ENCODE peak calls at places on chromosomes 3 and 15, in four cellular contexts. B is brain microvascular endothelial cell, D is lower lobe of right lung, P is fibroblast of lung. J is an unnamed sample.

GRCh38 chr15:90071220-90071807 is 31.0 kb downstream of the IDH2 start:
- DNase-seq in B (peak; percentile 84), D (peak; percentile 87), P (peak; percentile 89), J (peak; percentile 21)

GRCh38 chr15:43253431-43254403 is 13.0 kb downstream of the TGM5 start:
- DNase-seq in B (peak; percentile 36), D (no peak), P (peak; percentile 10), J (no peak)

GRCh38 chr3:50255251-50255615 is 13.7 kb upstream of the SEMA3B start:
- DNase-seq in B (no peak), D (no peak), P (no peak), J (no peak)

GRCh38 chr3:51355891-51356578 is 29.1 kb upstream of the MANF start:
- DNase-seq in B (no peak), D (no peak), P (no peak), J (no peak)

GRCh38 chr15:92928351-92928750 is 28.2 kb downstream of the CHD2 start:
- DNase-seq in B (no peak), D (no peak), P (no peak), J (no peak)

GRCh38 chr3:183106635-183107034 is 7.3 kb upstream of the MCCC1 start:
- DNase-seq in B (no peak), D (no peak), P (no peak), J (no peak)

GRCh38 chr15:89774492-89774891 is 1.6 kb upstream of the MESP2 start:
- DNase-seq in B (no peak), D (no peak), P (no peak), J (no peak)

GRCh38 chr3:2150576-2150975 is 51.9 kb downstream of the CNTN4 start:
- DNase-seq in B (no peak), D (no peak), P (no peak), J (no peak)

GRCh38 chr15:58227706-58228543 is 89.7 kb downstream of the AQP9 start:
- DNase-seq in B (peak; percentile 64), D (peak; percentile 81), P (peak; percentile 88), J (peak; percentile 31)

GRCh38 chr3:158368271-158368670 is 202.7 kb upstream of the MLF1 start:
- DNase-seq in B (no peak), D (no peak), P (no peak), J (no peak)

GRCh38 chr3:113285741-113286140 is 74.4 kb downstream of the BOC start:
- DNase-seq in B (no peak), D (no peak), P (no peak), J (no peak)

GRCh38 chr3:65955792-65956477 is 82.8 kb downstream of the MAGI1 start:
- DNase-seq in B (peak; percentile 81), D (no peak), P (peak; percentile 40), J (peak; percentile 47)

GRCh38 chr3:72818915-72819314 is 29.3 kb downstream of the SHQ1 start:
- DNase-seq in B (peak; percentile 75), D (no peak), P (peak; percentile 85), J (no peak)

GRCh38 chr3:124773351-124774304 is 43.4 kb downstream of the UMPS start:
- DNase-seq in B (no peak), D (no peak), P (no peak), J (no peak)

GRCh38 chr3:113211370-113212154 is at the start of gene BOC:
- DNase-seq in B (no peak), D (peak; percentile 47), P (peak; percentile 52), J (no peak)

GRCh38 chr15:74449643-74450205 is 11.2 kb downstream of the UBL7 start:
- DNase-seq in B (no peak), D (no peak), P (no peak), J (no peak)

GRCh38 chr15:39099524-39099923 is 481.4 kb upstream of the THBS1 start:
- DNase-seq in B (no peak), D (no peak), P (peak; percentile 9), J (no peak)

GRCh38 chr3:125694761-125695294 is 99.5 kb upstream of the OSBPL11 start:
- DNase-seq in B (no peak), D (no peak), P (no peak), J (no peak)

GRCh38 chr3:67017211-67017610 is 19.1 kb downstream of the KBTBD8 start:
- DNase-seq in B (no peak), D (no peak), P (peak; percentile 60), J (no peak)

GRCh38 chr3:69420781-69421520 is 35.1 kb upstream of the FRMD4B start:
- DNase-seq in B (no peak), D (no peak), P (peak; percentile 46), J (no peak)

GRCh38 chr3:180962530-180962929 is 27.0 kb downstream of the DNAJC19 start:
- DNase-seq in B (no peak), D (no peak), P (no peak), J (no peak)

GRCh38 chr15:25180606-25181289 is 226.0 kb downstream of the SNRPN start:
- DNase-seq in B (no peak), D (peak; percentile 9), P (no peak), J (no peak)

GRCh38 chr15:44882499-44882968 is 74.0 kb upstream of the TERB2 start:
- DNase-seq in B (no peak), D (no peak), P (no peak), J (no peak)

GRCh38 chr15:75107905-75108838 is 84.8 kb downstream of the PPCDC start:
- DNase-seq in B (peak; percentile 70), D (peak; percentile 54), P (peak; percentile 91), J (peak; percentile 63)

GRCh38 chr3:183555541-183556081 is at the start of gene KLHL6:
- DNase-seq in B (no peak), D (peak; percentile 70), P (no peak), J (no peak)

GRCh38 chr3:30198162-30198561 is 408.2 kb upstream of the TGFBR2 start:
- DNase-seq in B (no peak), D (no peak), P (no peak), J (no peak)

GRCh38 chr3:112199622-112200316 is 66.7 kb upstream of the GCSAM start:
- DNase-seq in B (peak; percentile 4), D (no peak), P (no peak), J (no peak)

GRCh38 chr3:108175352-108175751 is 46.9 kb downstream of the IFT57 start:
- DNase-seq in B (no peak), D (no peak), P (peak; percentile 16), J (no peak)

GRCh38 chr15:74062236-74062635 is 20.1 kb downstream of the GOLGA6A start:
- DNase-seq in B (no peak), D (no peak), P (no peak), J (no peak)

GRCh38 chr3:47042231-47042791 is 62.8 kb downstream of the NBEAL2 start:
- DNase-seq in B (no peak), D (no peak), P (no peak), J (no peak)

GRCh38 chr3:133114198-133114597 is 76.0 kb downstream of the TMEM108 start:
- DNase-seq in B (no peak), D (no peak), P (no peak), J (no peak)

GRCh38 chr3:125959317-125960065 is 9.5 kb upstream of the ROPN1B start:
- DNase-seq in B (no peak), D (peak; percentile 41), P (no peak), J (no peak)

GRCh38 chr3:168885028-168885427 is 778.5 kb downstream of the MECOM start:
- DNase-seq in B (peak; percentile 63), D (no peak), P (peak; percentile 11), J (no peak)

DNA sequence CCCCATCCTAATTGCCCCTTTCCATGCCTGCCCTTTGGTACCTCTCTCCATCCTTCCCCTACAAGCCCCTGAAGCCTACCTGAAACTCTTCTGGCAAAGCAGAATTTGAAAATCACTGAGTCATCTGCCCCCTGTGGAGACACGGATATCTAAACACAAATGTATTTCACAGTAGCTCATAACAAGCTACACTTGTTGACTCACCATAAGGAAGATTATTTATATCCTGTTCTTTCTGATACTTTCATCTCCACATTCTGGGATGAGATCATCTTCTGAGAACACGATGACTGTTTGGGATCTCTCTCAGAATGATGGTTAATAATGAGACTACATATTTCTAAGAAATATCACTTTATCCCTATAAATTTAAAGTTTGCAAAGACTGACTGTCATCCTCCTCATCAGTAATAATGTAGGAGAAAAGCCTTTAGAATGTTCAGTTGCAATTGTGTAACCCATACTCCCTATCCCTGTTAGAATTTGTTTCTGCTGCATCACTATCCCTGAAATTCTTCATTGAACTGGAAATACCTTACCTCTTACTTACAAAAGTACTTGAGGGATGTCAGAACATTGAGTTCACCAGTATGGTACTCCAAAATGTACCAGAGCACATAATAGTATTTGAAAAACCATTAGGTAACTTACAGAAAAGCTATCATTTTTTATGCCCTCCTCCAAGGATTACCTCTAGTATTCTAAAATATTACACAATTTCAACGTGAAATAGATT is 116.1 kb upstream of the IL12A start:
- DNase-seq in B (peak; percentile 94), D (no peak), P (peak; percentile 84), J (peak; percentile 66)
- TF ChIP-seq CTCF in B (peak; percentile 40), D (no peak), P (peak; percentile 20), J (peak; percentile 19)

GRCh38 chr3:44833394-44833793 is 28.3 kb upstream of the TMEM42 start:
- DNase-seq in B (no peak), D (no peak), P (no peak), J (no peak)
- H3K4me3 ChIP-seq in B (no peak overlapping the region), D (no peak overlapping the region), P (no peak overlapping the region), J (no peak overlapping the region)

GRCh38 chr3:118884748-118885206 is 149.9 kb downstream of the IGSF11 start:
- DNase-seq in B (peak; percentile 46), D (peak; percentile 71), P (peak; percentile 42), J (no peak)
- TF ChIP-seq CTCF in B (peak; percentile 97), D (peak; percentile 86), P (peak; percentile 86), J (peak; percentile 95)

DNA sequence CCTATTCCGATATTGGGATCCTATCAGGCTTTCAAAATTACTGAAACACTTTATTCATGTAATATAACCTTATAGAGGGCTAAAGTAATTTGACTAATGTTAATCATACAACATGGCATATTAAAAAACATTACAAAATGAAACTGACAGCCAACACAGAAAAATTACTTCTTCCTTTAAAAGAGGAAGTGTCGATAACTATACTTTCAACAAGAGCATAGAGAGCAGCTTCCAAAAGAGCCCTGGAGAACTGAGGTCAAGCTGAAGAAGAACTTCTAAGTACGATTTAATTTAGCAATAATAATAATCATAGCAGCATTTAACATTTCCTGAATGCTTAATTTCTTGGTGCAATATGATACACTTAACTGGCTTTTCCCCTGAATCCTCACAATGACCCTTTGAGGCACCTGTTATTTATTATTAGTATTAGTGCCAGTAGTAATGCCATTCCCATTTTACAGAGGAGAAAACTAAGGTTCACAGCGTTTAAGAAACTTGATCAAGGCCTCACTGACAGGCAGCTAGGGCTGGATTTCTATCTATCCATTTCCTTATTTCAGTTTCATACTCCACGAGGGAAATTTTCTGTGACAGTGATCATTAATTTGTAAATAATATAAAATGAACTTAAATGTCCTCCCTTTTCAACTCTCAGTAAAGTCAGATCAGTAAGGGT is 181.6 kb downstream of the CFAP20DC start:
- DNase-seq in B (no peak), D (no peak), P (no peak), J (no peak)
- H3K4me3 ChIP-seq in B (no peak overlapping the region), D (no peak overlapping the region), P (no peak overlapping the region), J (no peak overlapping the region)

J was measured in AG04449.